ENCODE peak calls at places on chromosome 21, in seven cellular contexts. One of them, this sample, is unnamed. For H3K4me1, the result is how much of the 10 kb centered on the place peaks cover.

GRCh38 chr21:35543746-35544145 is 494.6 kb upstream of the RUNX1 start:
- DNase-seq in effector memory CD4-positive, alpha-beta T cell: no peak
- DNase-seq in stomach: no peak
- DNase-seq in CD8-positive, alpha-beta memory T cell: no peak
- DNase-seq in colonic mucosa: no peak
- DNase-seq in heart right ventricle: no peak
- DNase-seq in psoas muscle: no peak
- DNase-seq in this sample: no peak

GRCh38 chr21:31337991-31338891 is 5.8 kb downstream of the TIAM1 start:
- DNase-seq in psoas muscle: no peak
- DNase-seq in stomach: no peak
- DNase-seq in CD8-positive, alpha-beta memory T cell: no peak
- DNase-seq in heart right ventricle: no peak
- DNase-seq in effector memory CD4-positive, alpha-beta T cell: no peak
- DNase-seq in colonic mucosa: no peak
- DNase-seq in this sample: no peak

GRCh38 chr21:44441581-44442265 is 13.6 kb upstream of the LRRC3 start:
- DNase-seq in effector memory CD4-positive, alpha-beta T cell: no peak
- DNase-seq in stomach: no peak
- DNase-seq in colonic mucosa: no peak
- DNase-seq in heart right ventricle: peak
- DNase-seq in psoas muscle: peak
- DNase-seq in CD8-positive, alpha-beta memory T cell: no peak
- DNase-seq in this sample: no peak

GRCh38 chr21:16086936-16087335 is 357.2 kb downstream of the USP25 start:
- DNase-seq in stomach: no peak
- DNase-seq in psoas muscle: no peak
- DNase-seq in colonic mucosa: no peak
- DNase-seq in heart right ventricle: no peak
- DNase-seq in effector memory CD4-positive, alpha-beta T cell: no peak
- DNase-seq in CD8-positive, alpha-beta memory T cell: no peak
- DNase-seq in this sample: no peak

GRCh38 chr21:31938330-31939301 is 65.8 kb downstream of the HUNK start:
- DNase-seq in heart right ventricle: no peak
- DNase-seq in stomach: no peak
- DNase-seq in effector memory CD4-positive, alpha-beta T cell: no peak
- DNase-seq in colonic mucosa: no peak
- DNase-seq in psoas muscle: no peak
- DNase-seq in CD8-positive, alpha-beta memory T cell: no peak
- DNase-seq in this sample: no peak

GRCh38 chr21:14070968-14071367 is 139.8 kb downstream of the LIPI start:
- DNase-seq in colonic mucosa: no peak
- DNase-seq in stomach: no peak
- DNase-seq in effector memory CD4-positive, alpha-beta T cell: no peak
- DNase-seq in psoas muscle: no peak
- DNase-seq in CD8-positive, alpha-beta memory T cell: no peak
- DNase-seq in heart right ventricle: no peak
- DNase-seq in this sample: no peak

GRCh38 chr21:16279658-16280581 is 550.1 kb downstream of the USP25 start:
- DNase-seq in effector memory CD4-positive, alpha-beta T cell: no peak
- DNase-seq in CD8-positive, alpha-beta memory T cell: no peak
- DNase-seq in stomach: no peak
- DNase-seq in heart right ventricle: no peak
- DNase-seq in colonic mucosa: no peak
- DNase-seq in psoas muscle: peak
- DNase-seq in this sample: no peak

GRCh38 chr21:37269481-37269880 is 2.3 kb upstream of the VPS26C start:
- DNase-seq in effector memory CD4-positive, alpha-beta T cell: no peak
- DNase-seq in stomach: no peak
- DNase-seq in heart right ventricle: no peak
- DNase-seq in colonic mucosa: no peak
- DNase-seq in CD8-positive, alpha-beta memory T cell: no peak
- DNase-seq in psoas muscle: no peak
- DNase-seq in this sample: no peak

GRCh38 chr21:29360799-29361765 is 62.4 kb downstream of the BACH1 start:
- DNase-seq in colonic mucosa: no peak
- DNase-seq in effector memory CD4-positive, alpha-beta T cell: no peak
- DNase-seq in stomach: no peak
- DNase-seq in psoas muscle: no peak
- DNase-seq in CD8-positive, alpha-beta memory T cell: no peak
- DNase-seq in heart right ventricle: no peak
- DNase-seq in this sample: no peak

GRCh38 chr21:32370971-32371766 is 21.6 kb downstream of the URB1 start:
- DNase-seq in psoas muscle: no peak
- DNase-seq in heart right ventricle: no peak
- DNase-seq in colonic mucosa: no peak
- DNase-seq in CD8-positive, alpha-beta memory T cell: no peak
- DNase-seq in stomach: no peak
- DNase-seq in effector memory CD4-positive, alpha-beta T cell: no peak
- DNase-seq in this sample: no peak

GRCh38 chr21:43983860-43984420 is 28.2 kb upstream of the TRAPPC10 start:
- DNase-seq in CD8-positive, alpha-beta memory T cell: no peak
- DNase-seq in heart right ventricle: no peak
- DNase-seq in psoas muscle: no peak
- DNase-seq in colonic mucosa: no peak
- DNase-seq in stomach: no peak
- DNase-seq in effector memory CD4-positive, alpha-beta T cell: no peak
- DNase-seq in this sample: no peak

GRCh38 chr21:45507888-45508508 is 34.2 kb downstream of the SLC19A1 start:
- DNase-seq in heart right ventricle: no peak
- DNase-seq in colonic mucosa: no peak
- DNase-seq in CD8-positive, alpha-beta memory T cell: no peak
- DNase-seq in stomach: no peak
- DNase-seq in effector memory CD4-positive, alpha-beta T cell: no peak
- DNase-seq in psoas muscle: no peak
- DNase-seq in this sample: peak

GRCh38 chr21:44413566-44414290 is 41.6 kb upstream of the LRRC3 start:
- DNase-seq in psoas muscle: no peak
- DNase-seq in heart right ventricle: no peak
- DNase-seq in effector memory CD4-positive, alpha-beta T cell: no peak
- DNase-seq in stomach: peak
- DNase-seq in colonic mucosa: no peak
- DNase-seq in CD8-positive, alpha-beta memory T cell: no peak
- DNase-seq in this sample: peak

GRCh38 chr21:38819719-38820147 is 14.0 kb downstream of the ETS2 start:
- DNase-seq in psoas muscle: no peak
- DNase-seq in colonic mucosa: peak
- DNase-seq in effector memory CD4-positive, alpha-beta T cell: no peak
- DNase-seq in heart right ventricle: no peak
- DNase-seq in CD8-positive, alpha-beta memory T cell: no peak
- DNase-seq in stomach: peak
- DNase-seq in this sample: no peak

GRCh38 chr21:38819051-38819718 is 13.5 kb downstream of the ETS2 start:
- DNase-seq in CD8-positive, alpha-beta memory T cell: no peak
- DNase-seq in effector memory CD4-positive, alpha-beta T cell: no peak
- DNase-seq in stomach: no peak
- DNase-seq in heart right ventricle: no peak
- DNase-seq in psoas muscle: no peak
- DNase-seq in colonic mucosa: peak
- DNase-seq in this sample: no peak

GRCh38 chr21:38821248-38821647 is 15.5 kb downstream of the ETS2 start:
- DNase-seq in stomach: no peak
- DNase-seq in psoas muscle: no peak
- DNase-seq in colonic mucosa: peak
- DNase-seq in effector memory CD4-positive, alpha-beta T cell: no peak
- DNase-seq in CD8-positive, alpha-beta memory T cell: no peak
- DNase-seq in heart right ventricle: no peak
- DNase-seq in this sample: peak

GRCh38 chr21:38821959-38822682 is 16.4 kb downstream of the ETS2 start:
- DNase-seq in heart right ventricle: no peak
- DNase-seq in effector memory CD4-positive, alpha-beta T cell: no peak
- DNase-seq in CD8-positive, alpha-beta memory T cell: no peak
- DNase-seq in psoas muscle: no peak
- DNase-seq in stomach: no peak
- DNase-seq in colonic mucosa: peak
- DNase-seq in this sample: no peak

GRCh38 chr21:38820471-38821239 is 14.9 kb downstream of the ETS2 start:
- DNase-seq in heart right ventricle: no peak
- DNase-seq in CD8-positive, alpha-beta memory T cell: no peak
- DNase-seq in psoas muscle: peak
- DNase-seq in colonic mucosa: peak
- DNase-seq in stomach: no peak
- DNase-seq in effector memory CD4-positive, alpha-beta T cell: no peak
- DNase-seq in this sample: no peak
- H3K4me1 ChIP-seq in heart right ventricle: half or more
- H3K4me1 ChIP-seq in CD8-positive, alpha-beta memory T cell: under half
- H3K4me1 ChIP-seq in psoas muscle: under half
- H3K4me1 ChIP-seq in colonic mucosa: under half
- H3K4me1 ChIP-seq in stomach: under half
- H3K4me1 ChIP-seq in effector memory CD4-positive, alpha-beta T cell: under half
- H3K4me1 ChIP-seq in this sample: half or more

GRCh38 chr21:33945652-33946270 is 30.2 kb upstream of the ATP5PO start:
- DNase-seq in colonic mucosa: no peak
- DNase-seq in stomach: no peak
- DNase-seq in CD8-positive, alpha-beta memory T cell: no peak
- DNase-seq in effector memory CD4-positive, alpha-beta T cell: no peak
- DNase-seq in heart right ventricle: no peak
- DNase-seq in psoas muscle: no peak
- DNase-seq in this sample: no peak

GRCh38 chr21:33948096-33948950 is 32.7 kb upstream of the ATP5PO start:
- DNase-seq in heart right ventricle: peak
- DNase-seq in stomach: peak
- DNase-seq in psoas muscle: peak
- DNase-seq in CD8-positive, alpha-beta memory T cell: peak
- DNase-seq in effector memory CD4-positive, alpha-beta T cell: peak
- DNase-seq in colonic mucosa: peak
- DNase-seq in this sample: peak

GRCh38 chr21:33949516-33950424 is 34.2 kb upstream of the ATP5PO start:
- DNase-seq in colonic mucosa: no peak
- DNase-seq in CD8-positive, alpha-beta memory T cell: peak
- DNase-seq in psoas muscle: no peak
- DNase-seq in heart right ventricle: no peak
- DNase-seq in effector memory CD4-positive, alpha-beta T cell: peak
- DNase-seq in stomach: no peak
- DNase-seq in this sample: no peak

GRCh38 chr21:33948951-33949444 is 33.4 kb upstream of the ATP5PO start:
- DNase-seq in psoas muscle: no peak
- DNase-seq in colonic mucosa: no peak
- DNase-seq in CD8-positive, alpha-beta memory T cell: no peak
- DNase-seq in effector memory CD4-positive, alpha-beta T cell: no peak
- DNase-seq in heart right ventricle: no peak
- DNase-seq in stomach: no peak
- DNase-seq in this sample: no peak

DNA sequence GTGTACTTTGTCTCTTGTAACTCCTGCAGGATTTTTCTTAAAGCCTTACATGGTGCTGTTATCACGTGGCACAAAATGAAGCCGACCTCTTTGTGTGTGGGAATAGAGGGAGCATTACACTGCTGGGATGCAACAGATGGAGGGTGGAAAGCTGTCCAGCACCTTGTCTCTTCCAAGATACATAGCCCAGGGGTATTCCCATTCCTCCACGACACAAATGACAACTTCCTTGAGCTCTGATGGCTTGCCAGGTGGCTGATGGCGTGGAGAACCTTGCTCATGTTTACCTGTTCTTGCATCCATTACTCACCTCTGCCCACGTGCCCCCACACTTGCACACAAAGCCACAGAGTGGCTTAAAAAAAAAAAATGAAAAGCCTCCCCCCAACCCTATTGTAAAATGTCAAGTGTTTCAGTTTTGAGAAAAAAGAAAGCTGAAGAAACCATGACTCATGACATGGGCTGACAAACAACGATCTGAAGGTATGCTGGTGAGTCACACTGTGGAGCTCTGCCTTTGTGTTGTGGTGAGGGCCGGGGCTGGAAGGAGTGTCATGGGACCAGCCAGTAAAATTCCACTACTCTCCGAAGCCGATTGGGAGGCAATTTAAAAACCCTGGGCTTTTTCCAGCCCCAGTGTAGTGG is 32.0 kb upstream of the ATP5PO start:
- DNase-seq in stomach: peak
- DNase-seq in heart right ventricle: peak
- DNase-seq in CD8-positive, alpha-beta memory T cell: peak
- DNase-seq in effector memory CD4-positive, alpha-beta T cell: peak
- DNase-seq in colonic mucosa: peak
- DNase-seq in psoas muscle: peak
- DNase-seq in this sample: peak
- H3K4me3 ChIP-seq in stomach: peak
- H3K4me3 ChIP-seq in heart right ventricle: no peak
- H3K4me3 ChIP-seq in CD8-positive, alpha-beta memory T cell: peak
- H3K4me3 ChIP-seq in effector memory CD4-positive, alpha-beta T cell: no peak
- H3K4me3 ChIP-seq in colonic mucosa: no peak
- H3K4me3 ChIP-seq in psoas muscle: peak
- H3K4me3 ChIP-seq in this sample: no peak

GRCh38 chr21:42426876-42427480 is 23.3 kb downstream of the UBASH3A start:
- DNase-seq in heart right ventricle: no peak
- DNase-seq in effector memory CD4-positive, alpha-beta T cell: no peak
- DNase-seq in CD8-positive, alpha-beta memory T cell: no peak
- DNase-seq in colonic mucosa: peak
- DNase-seq in stomach: no peak
- DNase-seq in psoas muscle: no peak
- DNase-seq in this sample: peak

GRCh38 chr21:42425603-42425985 is 21.9 kb downstream of the UBASH3A start:
- DNase-seq in heart right ventricle: no peak
- DNase-seq in psoas muscle: no peak
- DNase-seq in effector memory CD4-positive, alpha-beta T cell: no peak
- DNase-seq in CD8-positive, alpha-beta memory T cell: no peak
- DNase-seq in colonic mucosa: no peak
- DNase-seq in stomach: no peak
- DNase-seq in this sample: no peak

GRCh38 chr21:42427809-42428419 is 24.2 kb downstream of the UBASH3A start:
- DNase-seq in effector memory CD4-positive, alpha-beta T cell: no peak
- DNase-seq in heart right ventricle: no peak
- DNase-seq in CD8-positive, alpha-beta memory T cell: no peak
- DNase-seq in psoas muscle: no peak
- DNase-seq in colonic mucosa: no peak
- DNase-seq in stomach: no peak
- DNase-seq in this sample: no peak

GRCh38 chr21:42424848-42425602 is 21.3 kb downstream of the UBASH3A start:
- DNase-seq in CD8-positive, alpha-beta memory T cell: peak
- DNase-seq in stomach: no peak
- DNase-seq in colonic mucosa: no peak
- DNase-seq in effector memory CD4-positive, alpha-beta T cell: peak
- DNase-seq in psoas muscle: no peak
- DNase-seq in heart right ventricle: no peak
- DNase-seq in this sample: peak

GRCh38 chr21:42426424-42426823 is 22.7 kb downstream of the UBASH3A start:
- DNase-seq in effector memory CD4-positive, alpha-beta T cell: no peak
- DNase-seq in psoas muscle: no peak
- DNase-seq in stomach: no peak
- DNase-seq in CD8-positive, alpha-beta memory T cell: no peak
- DNase-seq in colonic mucosa: no peak
- DNase-seq in heart right ventricle: no peak
- DNase-seq in this sample: no peak
- H3K4me1 ChIP-seq in effector memory CD4-positive, alpha-beta T cell: half or more
- H3K4me1 ChIP-seq in psoas muscle: under half
- H3K4me1 ChIP-seq in stomach: under half
- H3K4me1 ChIP-seq in CD8-positive, alpha-beta memory T cell: half or more
- H3K4me1 ChIP-seq in colonic mucosa: under half
- H3K4me1 ChIP-seq in heart right ventricle: under half
- H3K4me1 ChIP-seq in this sample: under half

DNA sequence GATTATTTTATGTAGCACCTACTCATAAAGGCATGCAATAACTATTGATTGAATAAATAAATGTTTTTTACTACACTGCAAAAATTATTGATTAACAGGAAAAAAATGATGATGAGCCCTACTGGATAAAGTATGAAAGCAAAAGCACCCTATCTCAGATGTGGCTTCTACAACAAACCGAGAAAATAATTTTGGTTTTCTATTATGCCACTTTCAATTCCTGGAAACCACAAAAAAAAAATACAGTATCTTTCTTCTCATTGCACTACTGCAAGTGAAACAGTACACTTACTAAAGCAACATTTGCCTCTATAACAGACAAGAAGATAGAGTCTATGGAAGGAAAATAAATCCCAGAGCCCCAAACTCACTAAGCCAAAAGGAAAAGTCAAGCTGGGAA is 1882.4 kb downstream of the NCAM2 start:
- DNase-seq in effector memory CD4-positive, alpha-beta T cell: no peak
- DNase-seq in psoas muscle: no peak
- DNase-seq in heart right ventricle: no peak
- DNase-seq in CD8-positive, alpha-beta memory T cell: no peak
- DNase-seq in colonic mucosa: no peak
- DNase-seq in stomach: no peak
- DNase-seq in this sample: no peak
- H3K4me3 ChIP-seq in effector memory CD4-positive, alpha-beta T cell: no peak
- H3K4me3 ChIP-seq in psoas muscle: no peak
- H3K4me3 ChIP-seq in heart right ventricle: no peak
- H3K4me3 ChIP-seq in CD8-positive, alpha-beta memory T cell: no peak
- H3K4me3 ChIP-seq in colonic mucosa: no peak
- H3K4me3 ChIP-seq in stomach: no peak
- H3K4me3 ChIP-seq in this sample: no peak